ENCODE peak calls at places on chromosomes 5 and 9, in four cellular contexts. P is NCI-H524; V is effector CD4-positive, alpha-beta T cell; M is heart left ventricle. R is an unnamed sample.

GRCh38 chr5:155923784-155924183 is 403.2 kb upstream of the SGCD start:
- DNase-seq in V (no peak), P (no peak), M (no peak), R (no peak)

GRCh38 chr5:147193123-147193522 is 41.7 kb upstream of the STK32A start:
- DNase-seq in P (no peak), M (no peak), V (no peak), R (no peak)

GRCh38 chr9:20941177-20941690 is 90.2 kb downstream of the HACD4 start:
- DNase-seq in M (peak; percentile 37), V (peak; percentile 46), P (peak; percentile 15), R (peak; percentile 30)

GRCh38 chr5:97037819-97038218 is 101.9 kb downstream of the LNPEP start:
- DNase-seq in V (no peak), P (no peak), M (no peak), R (no peak)

GRCh38 chr9:2800385-2801179 is 43.3 kb downstream of the PUM3 start:
- DNase-seq in V (no peak), P (no peak), M (no peak), R (no peak)

GRCh38 chr5:56003633-56004032 is 8.9 kb upstream of the IL6ST start:
- DNase-seq in M (no peak), V (no peak), P (no peak), R (no peak)

GRCh38 chr5:149641000-149641576 is 59.8 kb downstream of the ARHGEF37 start:
- DNase-seq in P (no peak), M (peak; percentile 60), V (no peak), R (no peak)

GRCh38 chr9:130610862-130611689 is 31.7 kb downstream of the FUBP3 start:
- DNase-seq in M (peak; percentile 51), V (no peak), P (no peak), R (no peak)

GRCh38 chr5:64487283-64487682 is 18.5 kb upstream of the RGS7BP start:
- DNase-seq in V (no peak), P (no peak), M (no peak), R (no peak)

GRCh38 chr9:37271679-37272078 is 150.8 kb upstream of the GRHPR start:
- DNase-seq in M (no peak), P (no peak), V (no peak), R (no peak)

GRCh38 chr5:135244620-135245021 is 154.4 kb downstream of the MACROH2A1 start:
- DNase-seq in P (no peak), M (no peak), V (no peak), R (no peak)

GRCh38 chr9:341634-342421 is 127.2 kb downstream of the DOCK8 start:
- DNase-seq in P (no peak), M (no peak), V (no peak), R (no peak)

GRCh38 chr5:167167191-167167590 is 1124.3 kb upstream of the WWC1 start:
- DNase-seq in P (no peak), V (no peak), M (no peak), R (no peak)

GRCh38 chr9:32782476-32783167 is 718 bp upstream of the TMEM215 start:
- DNase-seq in V (no peak), P (no peak), M (no peak), R (no peak)

GRCh38 chr5:171850354-171850947 is 64.8 kb downstream of the SMIM23 start:
- DNase-seq in M (no peak), P (peak; percentile 47), V (no peak), R (no peak)

GRCh38 chr9:91445135-91445534 is 21.5 kb upstream of the NFIL3 start:
- DNase-seq in V (no peak), P (no peak), M (no peak), R (no peak)

GRCh38 chr5:3836528-3836927 is 240.9 kb downstream of the IRX1 start:
- DNase-seq in M (no peak), V (no peak), P (no peak), R (no peak)

GRCh38 chr9:68740561-68740960 is 35.5 kb downstream of the PIP5K1B start:
- DNase-seq in M (no peak), V (no peak), P (no peak), R (no peak)

GRCh38 chr9:80605129-80605528 is 1033.4 kb downstream of the TLE4 start:
- DNase-seq in M (no peak), V (no peak), P (no peak), R (no peak)

GRCh38 chr5:78896128-78896527 is 89.0 kb downstream of the ARSB start:
- DNase-seq in V (no peak), P (no peak), M (no peak), R (no peak)

GRCh38 chr9:124280176-124280691 is 22.5 kb downstream of the NEK6 start:
- DNase-seq in V (no peak), P (no peak), M (peak; percentile 61), R (no peak)

GRCh38 chr5:52693279-52693678 is 94.4 kb upstream of the ITGA1 start:
- DNase-seq in V (peak; percentile 5), P (no peak), M (peak; percentile 43), R (no peak)

GRCh38 chr9:71349218-71349617 is 227.8 kb upstream of the TRPM3 start:
- DNase-seq in P (no peak), M (no peak), V (no peak), R (no peak)

GRCh38 chr5:42496397-42497156 is 73.3 kb downstream of the GHR start:
- DNase-seq in P (no peak), V (no peak), M (no peak), R (no peak)

GRCh38 chr5:54761213-54761701 is 224.1 kb downstream of the ESM1 start:
- DNase-seq in V (no peak), P (no peak), M (peak; percentile 46), R (no peak)

GRCh38 chr9:136722969-136723356 is 10.6 kb downstream of the DIPK1B start:
- DNase-seq in P (no peak), V (no peak), M (no peak), R (no peak)

GRCh38 chr9:89359018-89359417 is 40.7 kb downstream of the SECISBP2 start:
- DNase-seq in M (peak; percentile 56), V (no peak), P (no peak), R (no peak)

GRCh38 chr5:14627270-14627669 is 37.2 kb upstream of the OTULIN start:
- DNase-seq in V (no peak), P (no peak), M (no peak), R (no peak)

GRCh38 chr9:13810510-13810909 is 503.4 kb downstream of the NFIB start:
- DNase-seq in V (no peak), M (no peak), P (no peak), R (no peak)

GRCh38 chr9:133708123-133708769 is 29.9 kb downstream of the SARDH start:
- DNase-seq in V (no peak), M (peak; percentile 24), P (no peak), R (no peak)

GRCh38 chr9:122941560-122942234 is 877 bp downstream of the RABGAP1 start:
- DNase-seq in M (no peak), P (no peak), V (no peak), R (no peak)

GRCh38 chr9:13728917-13729811 is 449.7 kb upstream of the MPDZ start:
- DNase-seq in P (no peak), V (no peak), M (no peak), R (no peak)

GRCh38 chr9:35227283-35227682 is 65.5 kb downstream of the UNC13B start:
- DNase-seq in V (no peak), M (no peak), P (no peak), R (no peak)

GRCh38 chr5:45692481-45692880 is 3.7 kb downstream of the HCN1 start:
- DNase-seq in M (no peak), P (no peak), V (no peak), R (no peak)

GRCh38 chr9:112179816-112180215 is 4.7 kb upstream of the SUSD1 start:
- DNase-seq in V (no peak), P (peak; percentile 83), M (no peak), R (no peak)

GRCh38 chr9:23635276-23635675 is 190.8 kb downstream of the ELAVL2 start:
- DNase-seq in M (no peak), V (no peak), P (no peak), R (no peak)

R was measured in CD8-positive, alpha-beta memory T cell.